ENCODE peak calls at places on chromosomes 2 and 18, in six cellular contexts. R is lung, L is stomach, M is cardiac muscle cell, K is GM23338, S is GM23248. A is an unnamed sample. For H3K36me3 and H3K27me3, the result is how much of the 10 kb centered on the place peaks cover.

GRCh38 chr2:36329251-36329650 is 26.3 kb upstream of the CRIM1 start:
- DNase-seq in S (peak), R (no peak), M (no peak), K (no peak), L (no peak), A (no peak)

GRCh38 chr18:78934003-78934402 is 45.6 kb upstream of the SALL3 start:
- DNase-seq in M (no peak), R (no peak), K (no peak), S (no peak), L (no peak), A (no peak)

GRCh38 chr2:228649447-228649846 is 468.0 kb upstream of the SPHKAP start:
- DNase-seq in M (no peak), L (no peak), K (no peak), S (no peak), R (no peak), A (no peak)

GRCh38 chr2:235677276-235677788 is 183.5 kb downstream of the AGAP1 start:
- DNase-seq in L (no peak), R (no peak), K (no peak), M (peak), S (no peak), A (no peak)

GRCh38 chr18:74342416-74343043 is 26.9 kb downstream of the C18orf63 start:
- DNase-seq in M (peak), K (peak), R (no peak), L (peak), S (peak), A (peak)

GRCh38 chr2:173555833-173556232 is 201.2 kb downstream of the CDCA7 start:
- DNase-seq in L (no peak), S (no peak), K (no peak), R (no peak), M (peak), A (no peak)

GRCh38 chr2:31513553-31513952 is 67.2 kb downstream of the SRD5A2 start:
- DNase-seq in S (no peak), M (no peak), K (no peak), R (no peak), L (no peak), A (no peak)

GRCh38 chr2:44596537-44597320 is 235.0 kb downstream of the CAMKMT start:
- DNase-seq in M (peak), L (no peak), R (no peak), S (no peak), K (no peak), A (no peak)

GRCh38 chr2:182078988-182079602 is 93.4 kb downstream of the PPP1R1C start:
- DNase-seq in L (no peak), M (no peak), R (no peak), S (no peak), K (no peak), A (no peak)

GRCh38 chr2:50014168-50014567 is 859.9 kb upstream of the FSHR start:
- DNase-seq in S (no peak), K (no peak), R (no peak), L (no peak), M (no peak), A (no peak)

GRCh38 chr2:52294628-52295027 is 1262.7 kb upstream of the NRXN1 start:
- DNase-seq in S (no peak), K (no peak), L (no peak), R (no peak), M (no peak), A (no peak)

GRCh38 chr2:127014630-127015029 is 92.3 kb downstream of the BIN1 start:
- DNase-seq in S (peak), R (no peak), M (peak), K (no peak), L (no peak), A (no peak)

GRCh38 chr2:75007819-75008218 is 49.4 kb downstream of the POLE4 start:
- DNase-seq in K (no peak), M (no peak), S (no peak), L (no peak), R (no peak), A (no peak)

GRCh38 chr2:241309684-241310117 is 5.8 kb downstream of the HDLBP start:
- DNase-seq in K (no peak), S (peak), R (no peak), M (peak), L (peak), A (no peak)

GRCh38 chr2:190110699-190111098 is 48.2 kb upstream of the MSTN start:
- DNase-seq in R (no peak), L (no peak), K (no peak), S (no peak), M (no peak), A (no peak)

GRCh38 chr2:232697059-232697806 is at the start of gene GIGYF2:
- DNase-seq in S (peak), L (peak), M (peak), R (peak), K (peak), A (peak)

GRCh38 chr2:130776550-130776949 is 21.2 kb downstream of the AMER3 start:
- DNase-seq in L (no peak), M (no peak), R (no peak), K (peak), S (no peak), A (no peak)

GRCh38 chr18:55907352-55908045 is 319.5 kb upstream of the TCF4 start:
- DNase-seq in M (peak), R (no peak), S (peak), K (no peak), L (no peak), A (no peak)

GRCh38 chr18:34342960-34343359 is 118.2 kb upstream of the NOL4 start:
- DNase-seq in K (peak), S (peak), R (no peak), M (no peak), L (no peak), A (no peak)

GRCh38 chr2:230874456-230874855 is 9.7 kb downstream of the ITM2C start:
- DNase-seq in S (no peak), K (no peak), L (peak), R (no peak), M (no peak), A (no peak)

GRCh38 chr2:43293744-43294695 is 67.6 kb upstream of the ZFP36L2 start:
- DNase-seq in K (no peak), M (peak), S (peak), L (no peak), R (peak), A (no peak)

GRCh38 chr2:950627-950992 is at the start of gene SNTG2:
- DNase-seq in S (peak), L (peak), R (no peak), M (peak), K (peak), A (peak)

GRCh38 chr2:181152221-181152620 is 171.8 kb downstream of the UBE2E3 start:
- DNase-seq in R (no peak), M (no peak), L (no peak), S (no peak), K (no peak), A (no peak)

GRCh38 chr2:160533482-160533881 is 39.9 kb upstream of the RBMS1 start:
- DNase-seq in K (no peak), L (no peak), M (no peak), R (no peak), S (peak), A (no peak)

GRCh38 chr2:29284671-29285070 is 169.5 kb downstream of the CLIP4 start:
- DNase-seq in M (no peak), K (no peak), S (no peak), L (no peak), R (no peak), A (no peak)

GRCh38 chr2:168658706-168659105 is 143.7 kb upstream of the NOSTRIN start:
- DNase-seq in L (no peak), S (no peak), M (no peak), K (no peak), R (no peak), A (no peak)

GRCh38 chr18:55265916-55266488 is 306.7 kb upstream of the CCDC68 start:
- DNase-seq in R (no peak), S (peak), K (no peak), L (no peak), M (peak), A (no peak)

GRCh38 chr18:70418551-70419311 is 129.9 kb downstream of the SOCS6 start:
- DNase-seq in R (no peak), M (no peak), L (no peak), K (no peak), S (peak), A (no peak)

GRCh38 chr2:55112229-55113016 is 62.2 kb upstream of the RTN4 start:
- DNase-seq in S (peak), L (peak), K (no peak), R (no peak), M (peak), A (no peak)

GRCh38 chr2:33555681-33556080 is 43.4 kb downstream of the FAM98A start:
- DNase-seq in R (no peak), M (no peak), S (no peak), K (no peak), L (no peak), A (no peak)

GRCh38 chr2:107259411-107260195 is 373.6 kb upstream of the ST6GAL2 start:
- DNase-seq in M (no peak), S (no peak), L (no peak), R (no peak), K (no peak), A (no peak)

GRCh38 chr2:72915907-72916742 is 1.2 kb upstream of the EMX1 start:
- DNase-seq in R (no peak), L (peak), K (peak), M (peak), S (peak), A (peak)

GRCh38 chr2:225192869-225193268 is 150.6 kb upstream of the DOCK10 start:
- DNase-seq in S (peak), L (no peak), M (peak), K (no peak), R (no peak), A (no peak)

GRCh38 chr2:118477111-118477517 is 370.3 kb downstream of the EN1 start:
- DNase-seq in S (no peak), L (no peak), M (no peak), R (no peak), K (no peak), A (no peak)

GRCh38 chr2:186716899-186717811 is 23.3 kb downstream of the FAM171B start:
- DNase-seq in M (no peak), L (no peak), R (no peak), K (peak), S (peak), A (no peak)

GRCh38 chr2:53129851-53130250 is 637.8 kb upstream of the CHAC2 start:
- DNase-seq in S (peak), R (no peak), K (no peak), M (peak), L (no peak), A (no peak)

GRCh38 chr2:68812256-68812655 is 58.9 kb downstream of the BMP10 start:
- DNase-seq in S (no peak), M (no peak), L (no peak), R (peak), K (no peak), A (no peak)
- H3K36me3 ChIP-seq in S (under half), M (under half), L (under half), R (under half), K (under half), A (under half)

DNA sequence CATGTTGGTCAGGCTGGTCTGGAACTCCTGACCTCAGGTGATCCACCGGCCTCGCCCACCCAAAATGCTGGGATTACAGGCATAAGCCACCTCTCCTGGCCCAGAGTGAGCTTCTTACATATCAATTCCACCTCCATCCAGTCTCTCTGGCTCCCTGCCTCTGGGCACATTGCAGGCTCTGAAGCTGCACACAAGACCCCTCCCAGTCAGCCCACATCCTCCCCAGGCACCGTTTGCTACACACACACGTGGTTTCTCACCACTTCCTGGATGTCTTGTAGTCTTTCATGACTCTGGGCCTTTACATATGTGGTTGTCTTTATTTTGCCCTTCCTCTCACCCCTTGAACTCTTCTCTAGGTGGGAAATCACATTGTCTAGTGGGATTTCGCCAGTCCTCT is 64.0 kb upstream of the CABLES1 start:
- DNase-seq in M (peak), S (peak), K (no peak), R (peak), L (peak), A (no peak)
- H3K4me3 ChIP-seq in M (no peak), S (no peak), K (no peak), R (no peak), L (no peak), A (no peak)

GRCh38 chr2:240198226-240198625 is 57.8 kb upstream of the OTOS start:
- DNase-seq in K (no peak), S (no peak), L (peak), M (no peak), R (no peak), A (no peak)

GRCh38 chr2:240192661-240193060 is 52.2 kb upstream of the OTOS start:
- DNase-seq in L (no peak), S (no peak), K (no peak), M (no peak), R (no peak), A (no peak)

GRCh38 chr2:240196716-240197438 is 56.4 kb upstream of the OTOS start:
- DNase-seq in S (no peak), L (peak), R (no peak), K (no peak), M (no peak), A (peak)

GRCh38 chr2:240197439-240198139 is 57.1 kb upstream of the OTOS start:
- DNase-seq in L (peak), R (no peak), M (no peak), S (no peak), K (no peak), A (no peak)

DNA sequence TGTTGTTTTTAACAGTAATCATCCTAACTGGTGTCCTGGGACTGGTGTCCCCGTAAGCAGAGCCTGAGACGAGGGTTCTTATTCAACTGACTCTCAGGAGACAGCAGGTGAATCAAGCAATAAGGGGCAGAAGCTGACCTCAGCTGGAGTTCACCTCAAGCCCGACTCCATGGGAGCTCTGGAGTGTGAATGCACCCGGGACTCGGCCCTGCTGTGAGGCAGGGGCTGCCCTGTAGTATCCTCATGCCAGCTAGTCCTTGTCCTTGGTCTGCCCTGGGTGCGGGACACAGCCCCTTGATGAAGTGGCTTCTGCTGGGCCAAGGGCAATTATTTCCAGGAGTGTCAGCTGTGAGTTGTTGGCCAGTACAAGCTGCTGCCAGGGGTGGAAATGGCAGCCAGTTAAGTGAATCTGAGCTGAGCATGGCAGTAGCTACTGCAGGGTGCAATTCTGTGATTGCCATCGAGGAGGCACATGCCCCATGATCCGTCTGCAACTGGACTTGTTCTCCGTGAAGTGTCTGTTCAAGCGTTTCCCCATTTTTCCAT is 54.9 kb upstream of the OTOS start:
- DNase-seq in K (no peak), L (no peak), M (no peak), S (no peak), R (no peak), A (no peak)
- H3K27me3 ChIP-seq in K (under half), L (half or more), M (under half), S (half or more), R (under half), A (under half)

GRCh38 chr2:9532421-9532820 is 23.2 kb downstream of the ADAM17 start:
- DNase-seq in S (no peak), M (no peak), K (no peak), L (no peak), R (no peak), A (no peak)

GRCh38 chr2:9524291-9524690 is 31.3 kb downstream of the ADAM17 start:
- DNase-seq in K (no peak), S (no peak), M (no peak), L (no peak), R (no peak), A (no peak)

GRCh38 chr2:9525266-9525665 is 30.4 kb downstream of the ADAM17 start:
- DNase-seq in L (no peak), K (no peak), R (no peak), S (no peak), M (no peak), A (no peak)

GRCh38 chr2:9533663-9534062 is 22.0 kb downstream of the ADAM17 start:
- DNase-seq in K (no peak), L (no peak), S (no peak), R (no peak), M (no peak), A (no peak)

GRCh38 chr2:9528036-9528787 is 27.4 kb downstream of the ADAM17 start:
- DNase-seq in M (no peak), S (no peak), L (no peak), K (no peak), R (no peak), A (no peak)
- H3K36me3 ChIP-seq in M (under half), S (under half), L (half or more), K (under half), R (under half), A (under half)

GRCh38 chr2:149596471-149596870 is 8.9 kb upstream of the MMADHC start:
- DNase-seq in S (no peak), M (no peak), R (no peak), K (no peak), L (no peak), A (no peak)

GRCh38 chr2:149601141-149601796 is 13.7 kb upstream of the MMADHC start:
- DNase-seq in R (no peak), M (peak), K (no peak), L (no peak), S (peak), A (no peak)

GRCh38 chr2:149595069-149595963 is 7.7 kb upstream of the MMADHC start:
- DNase-seq in S (peak), K (no peak), R (no peak), M (no peak), L (no peak), A (no peak)

GRCh38 chr2:149597050-149598013 is 9.8 kb upstream of the MMADHC start:
- DNase-seq in M (peak), K (peak), S (peak), R (peak), L (peak), A (peak)

GRCh38 chr2:149598014-149598395 is 10.4 kb upstream of the MMADHC start:
- DNase-seq in L (no peak), S (peak), M (peak), K (no peak), R (no peak), A (no peak)
- H3K4me3 ChIP-seq in L (no peak), S (peak), M (no peak), K (no peak), R (no peak), A (no peak)

GRCh38 chr2:15750822-15751221 is 159.2 kb downstream of the DDX1 start:
- DNase-seq in L (no peak), S (no peak), M (no peak), K (no peak), R (no peak), A (no peak)
- H3K27me3 ChIP-seq in L (under half), S (under half), M (under half), K (under half), R (under half), A (under half)

GRCh38 chr2:97761192-97761591 is 47.8 kb downstream of the ZAP70 start:
- DNase-seq in L (peak), M (no peak), K (no peak), S (no peak), R (no peak), A (no peak)

GRCh38 chr2:97760480-97761049 is 47.2 kb downstream of the ZAP70 start:
- DNase-seq in M (no peak), K (no peak), S (no peak), L (peak), R (no peak), A (no peak)

GRCh38 chr2:97758131-97758705 is 44.8 kb downstream of the ZAP70 start:
- DNase-seq in S (no peak), R (no peak), L (no peak), K (no peak), M (no peak), A (no peak)

GRCh38 chr2:97757062-97757461 is 43.7 kb downstream of the ZAP70 start:
- DNase-seq in L (no peak), R (no peak), S (no peak), K (no peak), M (no peak), A (no peak)

GRCh38 chr2:97759727-97760407 is 46.5 kb downstream of the ZAP70 start:
- DNase-seq in S (no peak), K (no peak), L (peak), R (no peak), M (no peak), A (no peak)
- H3K36me3 ChIP-seq in S (under half), K (under half), L (half or more), R (half or more), M (under half), A (under half)

GRCh38 chr18:7116832-7117389 is 686 bp downstream of the LAMA1 start:
- DNase-seq in K (peak), L (no peak), M (peak), S (peak), R (no peak), A (peak)
- H3K4me3 ChIP-seq in K (peak), L (peak), M (peak), S (peak), R (peak), A (peak)

GRCh38 chr2:170411660-170412059 is 233.7 kb downstream of the MYO3B start:
- DNase-seq in K (peak), R (no peak), S (no peak), M (no peak), L (no peak), A (peak)
- H3K27me3 ChIP-seq in K (under half), R (under half), S (under half), M (under half), L (under half), A (under half)

DNA sequence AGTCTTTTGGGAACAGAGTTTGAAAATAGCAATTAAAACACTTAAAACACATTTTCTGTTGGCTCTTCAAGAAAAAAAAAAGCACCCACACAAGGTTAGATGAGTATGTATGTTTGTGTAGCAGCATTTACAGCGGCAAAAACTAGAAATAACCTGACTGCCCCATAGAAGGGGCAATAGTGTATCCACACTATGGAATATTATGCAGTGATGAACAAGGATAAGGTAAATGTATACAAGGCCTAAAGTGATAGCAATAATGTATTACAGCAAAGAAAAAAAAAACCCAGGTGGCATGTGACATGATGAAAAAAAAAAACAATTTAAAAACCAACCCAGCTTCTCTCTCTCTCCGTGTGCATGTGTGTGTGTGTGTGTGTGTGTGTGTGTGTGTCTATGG is 34.8 kb downstream of the POLR1A start:
- DNase-seq in M (no peak), S (no peak), L (no peak), K (no peak), R (no peak), A (no peak)
- H3K36me3 ChIP-seq in M (under half), S (under half), L (half or more), K (under half), R (under half), A (under half)

A was measured in H7.